ENCODE peak calls at places on chromosomes 4 and X, in seven cellular contexts. One of them, this sample, is unnamed.

GRCh38 chrX:119817130-119817690 is 25.8 kb upstream of the RPL39 start:
- DNase-seq in CD8-positive, alpha-beta T cell: no peak
- DNase-seq in B cell: no peak
- DNase-seq in AG09309: no peak
- DNase-seq in GM23338: no peak
- DNase-seq in suprapubic skin: no peak
- DNase-seq in ovary: no peak
- DNase-seq in this sample: no peak

GRCh38 chr4:167100120-167100519 is 134.2 kb downstream of the SPOCK3 start:
- DNase-seq in CD8-positive, alpha-beta T cell: no peak
- DNase-seq in B cell: no peak
- DNase-seq in AG09309: no peak
- DNase-seq in GM23338: peak
- DNase-seq in suprapubic skin: no peak
- DNase-seq in ovary: no peak
- DNase-seq in this sample: no peak

GRCh38 chr4:180665994-180666818 is 1577.0 kb upstream of the TENM3 start:
- DNase-seq in CD8-positive, alpha-beta T cell: no peak
- DNase-seq in B cell: peak
- DNase-seq in AG09309: peak
- DNase-seq in GM23338: peak
- DNase-seq in suprapubic skin: no peak
- DNase-seq in ovary: no peak
- DNase-seq in this sample: no peak

GRCh38 chrX:65035451-65035779 is 59.2 kb upstream of the ZC4H2 start:
- DNase-seq in CD8-positive, alpha-beta T cell: no peak
- DNase-seq in B cell: no peak
- DNase-seq in AG09309: no peak
- DNase-seq in GM23338: peak
- DNase-seq in suprapubic skin: peak
- DNase-seq in ovary: peak
- DNase-seq in this sample: no peak

GRCh38 chr4:53116959-53117358 is 248.9 kb downstream of the SCFD2 start:
- DNase-seq in CD8-positive, alpha-beta T cell: no peak
- DNase-seq in B cell: no peak
- DNase-seq in AG09309: no peak
- DNase-seq in GM23338: no peak
- DNase-seq in suprapubic skin: no peak
- DNase-seq in ovary: no peak
- DNase-seq in this sample: no peak

GRCh38 chrX:80184854-80185253 is 170.3 kb downstream of the TBX22 start:
- DNase-seq in CD8-positive, alpha-beta T cell: no peak
- DNase-seq in B cell: no peak
- DNase-seq in AG09309: no peak
- DNase-seq in GM23338: no peak
- DNase-seq in suprapubic skin: no peak
- DNase-seq in ovary: no peak
- DNase-seq in this sample: no peak

GRCh38 chr4:43816107-43816506 is 632.5 kb downstream of the KCTD8 start:
- DNase-seq in CD8-positive, alpha-beta T cell: no peak
- DNase-seq in B cell: no peak
- DNase-seq in AG09309: no peak
- DNase-seq in GM23338: no peak
- DNase-seq in suprapubic skin: no peak
- DNase-seq in ovary: no peak
- DNase-seq in this sample: no peak

GRCh38 chr4:87092389-87093141 is 127.9 kb downstream of the KLHL8 start:
- DNase-seq in CD8-positive, alpha-beta T cell: no peak
- DNase-seq in B cell: peak
- DNase-seq in AG09309: peak
- DNase-seq in GM23338: no peak
- DNase-seq in suprapubic skin: no peak
- DNase-seq in ovary: peak
- DNase-seq in this sample: no peak

GRCh38 chr4:75037253-75037652 is 104.3 kb downstream of the PARM1 start:
- DNase-seq in CD8-positive, alpha-beta T cell: no peak
- DNase-seq in B cell: no peak
- DNase-seq in AG09309: no peak
- DNase-seq in GM23338: no peak
- DNase-seq in suprapubic skin: no peak
- DNase-seq in ovary: no peak
- DNase-seq in this sample: no peak

GRCh38 chr4:164412246-164412645 is 341.7 kb upstream of the SMIM31 start:
- DNase-seq in CD8-positive, alpha-beta T cell: no peak
- DNase-seq in B cell: no peak
- DNase-seq in AG09309: no peak
- DNase-seq in GM23338: no peak
- DNase-seq in suprapubic skin: no peak
- DNase-seq in ovary: no peak
- DNase-seq in this sample: no peak

GRCh38 chr4:12555011-12555410 is 929.1 kb downstream of the RAB28 start:
- DNase-seq in CD8-positive, alpha-beta T cell: no peak
- DNase-seq in B cell: no peak
- DNase-seq in AG09309: no peak
- DNase-seq in GM23338: no peak
- DNase-seq in suprapubic skin: no peak
- DNase-seq in ovary: no peak
- DNase-seq in this sample: no peak

GRCh38 chrX:104310084-104310483 is 55.4 kb upstream of the ESX1 start:
- DNase-seq in CD8-positive, alpha-beta T cell: no peak
- DNase-seq in B cell: no peak
- DNase-seq in AG09309: no peak
- DNase-seq in GM23338: no peak
- DNase-seq in suprapubic skin: no peak
- DNase-seq in ovary: no peak
- DNase-seq in this sample: no peak

GRCh38 chr4:144355809-144356757 is 215.6 kb upstream of the GYPA start:
- DNase-seq in CD8-positive, alpha-beta T cell: no peak
- DNase-seq in B cell: peak
- DNase-seq in AG09309: peak
- DNase-seq in GM23338: peak
- DNase-seq in suprapubic skin: no peak
- DNase-seq in ovary: no peak
- DNase-seq in this sample: peak

GRCh38 chr4:84678976-84679744 is 96.2 kb downstream of the CDS1 start:
- DNase-seq in CD8-positive, alpha-beta T cell: no peak
- DNase-seq in B cell: no peak
- DNase-seq in AG09309: no peak
- DNase-seq in GM23338: no peak
- DNase-seq in suprapubic skin: peak
- DNase-seq in ovary: no peak
- DNase-seq in this sample: no peak

GRCh38 chrX:109966246-109966645 is 36.7 kb upstream of the TMEM164 start:
- DNase-seq in CD8-positive, alpha-beta T cell: no peak
- DNase-seq in B cell: no peak
- DNase-seq in AG09309: no peak
- DNase-seq in GM23338: no peak
- DNase-seq in suprapubic skin: no peak
- DNase-seq in ovary: no peak
- DNase-seq in this sample: no peak

GRCh38 chrX:40084471-40084870 is 13.3 kb downstream of the BCOR start:
- DNase-seq in CD8-positive, alpha-beta T cell: no peak
- DNase-seq in B cell: no peak
- DNase-seq in AG09309: no peak
- DNase-seq in GM23338: no peak
- DNase-seq in suprapubic skin: no peak
- DNase-seq in ovary: no peak
- DNase-seq in this sample: no peak

GRCh38 chrX:13110427-13111324 is 66.3 kb upstream of the FAM9C start:
- DNase-seq in CD8-positive, alpha-beta T cell: no peak
- DNase-seq in B cell: no peak
- DNase-seq in AG09309: peak
- DNase-seq in GM23338: peak
- DNase-seq in suprapubic skin: no peak
- DNase-seq in ovary: no peak
- DNase-seq in this sample: no peak

GRCh38 chrX:154321624-154322023 is 26.0 kb downstream of the TKTL1 start:
- DNase-seq in CD8-positive, alpha-beta T cell: no peak
- DNase-seq in B cell: no peak
- DNase-seq in AG09309: no peak
- DNase-seq in GM23338: no peak
- DNase-seq in suprapubic skin: no peak
- DNase-seq in ovary: no peak
- DNase-seq in this sample: peak

GRCh38 chr4:106287353-106287969 is 28.5 kb downstream of the TBCK start:
- DNase-seq in CD8-positive, alpha-beta T cell: no peak
- DNase-seq in B cell: no peak
- DNase-seq in AG09309: peak
- DNase-seq in GM23338: no peak
- DNase-seq in suprapubic skin: no peak
- DNase-seq in ovary: no peak
- DNase-seq in this sample: no peak

GRCh38 chrX:153651540-153652079 is 4.6 kb downstream of the DUSP9 start:
- DNase-seq in CD8-positive, alpha-beta T cell: no peak
- DNase-seq in B cell: no peak
- DNase-seq in AG09309: no peak
- DNase-seq in GM23338: peak
- DNase-seq in suprapubic skin: no peak
- DNase-seq in ovary: no peak
- DNase-seq in this sample: peak

GRCh38 chr4:57102050-57102564 is 8.1 kb downstream of the IGFBP7 start:
- DNase-seq in CD8-positive, alpha-beta T cell: no peak
- DNase-seq in B cell: no peak
- DNase-seq in AG09309: no peak
- DNase-seq in GM23338: no peak
- DNase-seq in suprapubic skin: no peak
- DNase-seq in ovary: peak
- DNase-seq in this sample: no peak

DNA sequence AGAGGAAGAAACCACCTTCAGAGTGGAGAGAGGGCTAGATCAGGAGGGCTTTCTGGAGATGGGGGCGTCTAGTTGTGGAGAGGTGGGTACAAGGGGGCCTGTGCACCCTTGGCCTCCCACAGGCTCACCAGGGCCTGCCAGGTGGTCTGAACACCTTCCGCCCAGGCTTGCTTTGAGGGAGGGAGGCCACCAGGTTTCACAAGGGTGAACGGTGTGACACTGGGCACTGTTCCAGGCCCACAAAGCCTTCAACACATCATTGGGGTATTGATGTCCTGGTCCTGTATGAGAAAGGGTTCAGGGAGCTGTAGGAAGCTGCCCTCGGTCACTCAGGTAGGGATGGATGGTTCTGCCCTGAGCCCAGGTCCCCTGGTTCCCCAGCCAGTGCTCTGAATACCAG is 6.0 kb downstream of the HTRA3 start:
- DNase-seq in CD8-positive, alpha-beta T cell: no peak
- DNase-seq in B cell: no peak
- DNase-seq in AG09309: no peak
- DNase-seq in GM23338: no peak
- DNase-seq in suprapubic skin: no peak
- DNase-seq in ovary: no peak
- DNase-seq in this sample: no peak
- TF ChIP-seq CTCF in CD8-positive, alpha-beta T cell: no peak
- TF ChIP-seq CTCF in B cell: no peak
- TF ChIP-seq CTCF in AG09309: no peak
- TF ChIP-seq CTCF in GM23338: no peak
- TF ChIP-seq CTCF in suprapubic skin: no peak
- TF ChIP-seq CTCF in ovary: no peak
- TF ChIP-seq CTCF in this sample: no peak

DNA sequence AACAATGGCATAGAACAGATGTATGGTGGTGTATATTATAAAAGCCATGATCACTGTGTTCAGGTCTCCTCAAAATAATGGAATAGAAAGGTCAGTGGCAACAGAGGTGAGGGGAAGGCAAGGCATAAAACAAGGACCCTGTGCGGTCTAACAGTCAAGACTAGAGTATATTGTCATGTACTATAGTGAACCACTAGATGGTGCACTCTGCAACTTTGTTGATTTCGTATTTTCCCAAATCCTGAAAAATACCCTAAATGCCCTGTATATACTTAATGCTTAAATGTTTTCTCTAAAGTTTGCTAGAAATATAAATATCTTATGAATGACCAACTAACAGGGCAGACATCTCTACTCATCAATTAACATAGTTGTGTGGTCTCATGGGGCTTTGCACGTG is 453.0 kb downstream of the PCDH11X start:
- DNase-seq in CD8-positive, alpha-beta T cell: no peak
- DNase-seq in B cell: no peak
- DNase-seq in AG09309: no peak
- DNase-seq in GM23338: peak
- DNase-seq in suprapubic skin: no peak
- DNase-seq in ovary: no peak
- DNase-seq in this sample: no peak
- TF ChIP-seq CTCF in CD8-positive, alpha-beta T cell: no peak
- TF ChIP-seq CTCF in B cell: no peak
- TF ChIP-seq CTCF in AG09309: peak
- TF ChIP-seq CTCF in GM23338: peak
- TF ChIP-seq CTCF in suprapubic skin: peak
- TF ChIP-seq CTCF in ovary: no peak
- TF ChIP-seq CTCF in this sample: peak

DNA sequence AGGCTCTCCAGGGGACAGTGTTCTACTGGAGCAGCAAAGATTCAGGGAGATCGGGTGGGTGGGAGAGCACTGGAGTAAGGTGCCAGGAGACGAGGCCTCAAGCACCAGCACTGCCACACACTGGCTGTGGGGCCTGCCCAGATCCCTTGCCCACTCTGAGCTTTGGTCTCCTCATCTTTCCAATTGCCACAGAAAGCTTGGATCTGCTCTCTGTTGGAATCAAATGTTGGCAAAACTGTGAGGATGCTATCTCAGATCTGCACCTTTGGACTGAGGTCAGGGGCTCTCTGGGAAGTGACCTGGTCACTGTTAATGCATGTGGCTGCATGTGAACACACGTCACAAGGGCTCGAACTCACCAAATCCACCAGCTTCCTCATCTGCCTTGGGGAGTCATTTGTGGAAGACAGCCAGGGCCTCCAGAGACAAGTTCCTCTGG is 1.3 kb downstream of the RIPPLY1 start:
- DNase-seq in CD8-positive, alpha-beta T cell: no peak
- DNase-seq in B cell: no peak
- DNase-seq in AG09309: no peak
- DNase-seq in GM23338: no peak
- DNase-seq in suprapubic skin: no peak
- DNase-seq in ovary: no peak
- DNase-seq in this sample: no peak
- TF ChIP-seq CTCF in CD8-positive, alpha-beta T cell: no peak
- TF ChIP-seq CTCF in B cell: no peak
- TF ChIP-seq CTCF in AG09309: no peak
- TF ChIP-seq CTCF in GM23338: no peak
- TF ChIP-seq CTCF in suprapubic skin: no peak
- TF ChIP-seq CTCF in ovary: no peak
- TF ChIP-seq CTCF in this sample: no peak

DNA sequence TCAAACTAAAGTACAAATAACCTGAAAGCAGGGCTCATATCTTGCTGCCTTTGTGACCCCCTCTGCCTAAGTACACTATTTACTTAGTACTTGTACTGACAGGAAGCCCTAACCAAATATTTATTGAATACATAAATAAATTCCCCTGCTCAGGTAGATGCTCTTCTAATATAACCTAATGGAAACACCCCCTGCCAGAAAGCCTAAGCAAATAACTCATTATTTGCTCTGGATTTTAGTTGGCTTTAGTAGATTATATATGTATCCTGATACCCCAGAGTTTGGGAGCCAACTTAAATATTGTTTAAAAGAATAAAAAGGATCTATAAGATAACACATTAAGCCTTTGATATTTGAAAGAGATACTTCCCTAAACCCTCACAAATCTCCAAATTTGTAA is 318.2 kb downstream of the PPP1R2C start:
- DNase-seq in CD8-positive, alpha-beta T cell: no peak
- DNase-seq in B cell: no peak
- DNase-seq in AG09309: no peak
- DNase-seq in GM23338: no peak
- DNase-seq in suprapubic skin: no peak
- DNase-seq in ovary: no peak
- DNase-seq in this sample: no peak
- TF ChIP-seq CTCF in CD8-positive, alpha-beta T cell: no peak
- TF ChIP-seq CTCF in B cell: no peak
- TF ChIP-seq CTCF in AG09309: no peak
- TF ChIP-seq CTCF in GM23338: no peak
- TF ChIP-seq CTCF in suprapubic skin: no peak
- TF ChIP-seq CTCF in ovary: no peak
- TF ChIP-seq CTCF in this sample: no peak

This sample was measured in chondrocyte.